ENCODE peak calls at places on chromosomes 13 and 19, in nine cellular contexts. N, Q, W, Z, A, X, D, C and P are unnamed samples.

GRCh38 chr19:50975766-50976165 is 6.4 kb upstream of the KLK6 start:
- DNase-seq in C (no peak), Q (peak; percentile 53), Z (no peak), N (no peak), A (no peak), W (peak; percentile 90), X (no peak), D (no peak), P (no peak)

GRCh38 chr19:37902668-37903067 is 3.7 kb downstream of the WDR87 start:
- DNase-seq in Q (peak; percentile 58), A (peak; percentile 78), D (peak; percentile 80), X (peak; percentile 83), C (peak; percentile 77), Z (peak; percentile 60), N (peak; percentile 92), W (peak; percentile 95), P (peak; percentile 80)

GRCh38 chr13:106318941-106319411 is 216.5 kb downstream of the EFNB2 start:
- DNase-seq in N (no peak), Q (peak; percentile 99), A (no peak), X (peak; percentile 95), D (no peak), Z (peak; percentile 7), W (peak; percentile 64), C (peak; percentile 79), P (peak; percentile 97)

GRCh38 chr19:8506402-8506957 is 4.0 kb upstream of the PRAM1 start:
- DNase-seq in Z (no peak), X (no peak), Q (no peak), C (no peak), D (no peak), A (no peak), W (peak; percentile 73), N (no peak), P (no peak)

GRCh38 chr13:101092985-101093384 is 323.3 kb downstream of the NALCN start:
- DNase-seq in Z (no peak), Q (peak; percentile 11), D (no peak), N (no peak), C (no peak), W (no peak), A (no peak), X (peak; percentile 2), P (no peak)

GRCh38 chr19:16366433-16367268 is 42.0 kb downstream of the KLF2 start:
- DNase-seq in Z (no peak), N (no peak), X (no peak), Q (no peak), D (no peak), C (no peak), A (peak; percentile 57), W (no peak), P (no peak)

GRCh38 chr13:26022538-26023292 is 29.1 kb downstream of the SHISA2 start:
- DNase-seq in A (peak; percentile 92), X (peak; percentile 58), C (peak; percentile 61), N (peak; percentile 90), Q (peak; percentile 58), W (no peak), Z (peak; percentile 46), D (peak; percentile 74), P (peak; percentile 44)

GRCh38 chr13:49649244-49649962 is 21.1 kb downstream of the ARL11 start:
- DNase-seq in A (no peak), Z (no peak), W (no peak), N (no peak), D (no peak), X (peak; percentile 64), C (peak; percentile 55), Q (peak; percentile 57), P (peak; percentile 59)

GRCh38 chr13:29362849-29363604 is 232.5 kb downstream of the SLC7A1 start:
- DNase-seq in D (no peak), X (peak; percentile 58), Q (peak; percentile 52), Z (peak; percentile 54), C (peak; percentile 36), W (peak; percentile 88), A (no peak), N (no peak), P (peak; percentile 53)

GRCh38 chr19:32407004-32407992 is 1.7 kb downstream of the DPY19L3 start:
- DNase-seq in D (peak; percentile 81), X (peak; percentile 80), C (peak; percentile 40), A (peak; percentile 82), Q (peak; percentile 73), W (peak; percentile 53), Z (no peak), N (peak; percentile 90), P (peak; percentile 88)

GRCh38 chr13:86601351-86601750 is 802.1 kb upstream of the SLITRK6 start:
- DNase-seq in X (no peak), A (no peak), W (no peak), Q (peak; percentile 40), N (no peak), D (no peak), Z (peak; percentile 17), C (peak; percentile 1), P (no peak)

GRCh38 chr13:59533561-59534337 is 630.0 kb downstream of the DIAPH3 start:
- DNase-seq in Z (peak; percentile 20), Q (peak; percentile 79), W (no peak), C (no peak), A (no peak), D (no peak), X (peak; percentile 47), N (no peak), P (peak; percentile 6)

GRCh38 chr13:99388334-99388923 is 81.2 kb upstream of the GPR183 start:
- DNase-seq in Z (no peak), Q (no peak), N (peak; percentile 83), A (peak; percentile 50), D (no peak), C (no peak), X (no peak), W (peak; percentile 38), P (no peak)

GRCh38 chr19:46950526-46951235 is 69.0 kb upstream of the NPAS1 start:
- DNase-seq in D (no peak), A (no peak), W (no peak), N (no peak), Z (no peak), X (no peak), Q (no peak), C (no peak), P (no peak)

GRCh38 chr13:44257806-44258205 is 115.8 kb upstream of the SERP2 start:
- DNase-seq in W (no peak), N (peak; percentile 8), Z (no peak), C (peak; percentile 63), Q (peak; percentile 38), A (no peak), D (no peak), X (peak; percentile 79), P (peak; percentile 70)

GRCh38 chr19:39180749-39181148 is 16.0 kb upstream of the NCCRP1 start:
- DNase-seq in C (no peak), N (peak; percentile 83), Z (no peak), W (no peak), D (no peak), X (no peak), Q (no peak), A (peak; percentile 54), P (no peak)

GRCh38 chr13:26971990-26972888 is 199.4 kb downstream of the USP12 start:
- DNase-seq in X (peak; percentile 8), Q (peak; percentile 25), W (peak; percentile 90), D (no peak), N (no peak), A (no peak), C (peak; percentile 27), Z (no peak), P (peak; percentile 25)

GRCh38 chr13:81021284-81021683 is 680.4 kb upstream of the SPRY2 start:
- DNase-seq in W (no peak), C (no peak), X (no peak), Q (no peak), A (no peak), D (no peak), N (no peak), Z (no peak), P (no peak)

GRCh38 chr13:113084094-113084942 is 21.3 kb upstream of the F7 start:
- DNase-seq in Z (no peak), Q (no peak), D (no peak), C (no peak), A (peak; percentile 45), N (no peak), X (no peak), W (no peak), P (no peak)
- TF ChIP-seq CTCF in Z (no peak), Q (no peak), D (no peak), C (peak; percentile 23), A (no peak), N (no peak), X (peak; percentile 24), W (peak; percentile 63), P (peak; percentile 14)

GRCh38 chr13:45356966-45357689 is 16.1 kb upstream of the TPT1 start:
- DNase-seq in W (no peak), D (no peak), A (no peak), N (no peak), X (no peak), Z (no peak), C (no peak), Q (no peak), P (no peak)

GRCh38 chr13:45350152-45350551 is 9.2 kb upstream of the TPT1 start:
- DNase-seq in C (no peak), Z (no peak), A (no peak), Q (no peak), D (no peak), X (no peak), N (no peak), W (no peak), P (no peak)

GRCh38 chr13:45349438-45349837 is 8.5 kb upstream of the TPT1 start:
- DNase-seq in Z (no peak), A (no peak), C (no peak), N (no peak), Q (no peak), W (no peak), D (no peak), X (peak; percentile 32), P (peak; percentile 38)

GRCh38 chr13:45352031-45352430 is 11.0 kb upstream of the TPT1 start:
- DNase-seq in A (no peak), Q (peak; percentile 89), D (no peak), N (no peak), Z (no peak), X (no peak), C (no peak), W (no peak), P (no peak)

GRCh38 chr13:45353895-45354294 is 12.9 kb upstream of the TPT1 start:
- DNase-seq in C (no peak), D (no peak), N (no peak), A (no peak), Z (no peak), Q (no peak), W (no peak), X (no peak), P (no peak)
- H3K4me3 ChIP-seq in C (no peak overlapping the region), D (no peak overlapping the region), N (no peak overlapping the region), A (no peak overlapping the region), Z (no peak overlapping the region), Q (no peak overlapping the region), W (no peak overlapping the region), X (no peak overlapping the region), P (no peak overlapping the region)

DNA sequence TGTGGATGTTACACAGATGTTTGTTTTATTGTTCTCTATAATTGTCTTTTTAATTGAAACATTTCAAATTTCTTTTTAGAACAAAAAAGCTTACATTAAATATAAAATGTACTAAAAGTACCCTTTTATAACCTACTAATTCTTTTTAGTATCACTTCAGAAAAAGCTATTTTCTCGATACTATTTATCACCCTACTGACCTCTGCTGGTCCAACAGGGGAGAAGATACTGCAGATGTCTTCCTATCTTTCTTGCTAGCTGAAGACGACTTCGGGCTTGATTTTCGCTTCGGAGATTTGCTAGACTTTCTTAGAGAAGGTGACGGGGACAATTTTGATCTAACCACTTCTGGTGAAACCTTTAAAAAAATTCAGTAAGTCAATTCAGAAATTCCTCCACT is 42.4 kb downstream of the ZC3H13 start:
- DNase-seq in X (peak; percentile 14), A (no peak), W (peak; percentile 53), C (peak; percentile 2), Z (no peak), N (no peak), D (no peak), Q (no peak), P (peak; percentile 8)
- TF ChIP-seq CTCF in X (peak; percentile 35), A (no peak), W (peak; percentile 79), C (peak; percentile 39), Z (peak; percentile 32), N (no peak), D (no peak), Q (no peak), P (peak; percentile 36)

GRCh38 chr19:1863308-1863637 is at the start of gene KLF16:
- DNase-seq in W (no peak), Q (no peak), A (no peak), Z (no peak), C (no peak), N (no peak), D (no peak), X (no peak), P (no peak)
- H3K4me3 ChIP-seq in W (peak within 1 kb of the TSS; percentile 89), Q (peak within 1 kb of the TSS; percentile 88), A (peak within 1 kb of the TSS; percentile 55), Z (peak within 1 kb of the TSS; percentile 80), C (peak within 1 kb of the TSS; percentile 90), N (peak within 1 kb of the TSS; percentile 80), D (peak within 1 kb of the TSS; percentile 91), X (peak within 1 kb of the TSS; percentile 88), P (peak within 1 kb of the TSS; percentile 75)